ENCODE peak calls at places on chromosomes 2 and 18, in eight cellular contexts. D is B cell; B is AG09309; G is CD8-positive, alpha-beta T cell; J is kidney epithelial cell; C is GM12865; A is foreskin keratinocyte; S is WTC11. Z is an unnamed sample.

GRCh38 chr18:22348521-22349316 is 69.0 kb downstream of the CTAGE1 start:
- DNase-seq in A (peak; percentile 54), B (no peak), D (no peak), G (no peak), C (no peak), J (no peak), S (peak; percentile 64), Z (no peak)

GRCh38 chr2:135773917-135774316 is 32.3 kb downstream of the UBXN4 start:
- DNase-seq in J (no peak), S (no peak), A (peak; percentile 51), D (no peak), B (no peak), G (no peak), C (no peak), Z (no peak)

GRCh38 chr2:143796051-143796450 is 666.8 kb downstream of the ARHGAP15 start:
- DNase-seq in J (no peak), S (no peak), C (no peak), A (no peak), B (no peak), D (no peak), G (no peak), Z (no peak)

GRCh38 chr2:46858697-46859080 is 56.9 kb downstream of the MCFD2 start:
- DNase-seq in B (peak; percentile 99), J (no peak), A (no peak), D (no peak), G (no peak), C (no peak), S (no peak), Z (no peak)

GRCh38 chr2:173146590-173146989 is 70.9 kb downstream of the MAP3K20 start:
- DNase-seq in G (no peak), D (no peak), A (no peak), B (no peak), C (peak; percentile 3), J (no peak), S (no peak), Z (no peak)

GRCh38 chr2:215003001-215003400 is 135.4 kb downstream of the ABCA12 start:
- DNase-seq in D (no peak), B (no peak), J (no peak), S (peak; percentile 18), A (peak; percentile 4), G (no peak), C (peak; percentile 20), Z (no peak)

GRCh38 chr2:98091738-98092137 is 4.8 kb downstream of the VWA3B start:
- DNase-seq in G (no peak), B (no peak), C (no peak), A (no peak), J (no peak), D (no peak), S (no peak), Z (no peak)

GRCh38 chr2:188659656-188660406 is 314.3 kb upstream of the COL3A1 start:
- DNase-seq in C (no peak), G (no peak), J (no peak), A (peak; percentile 59), B (no peak), S (no peak), D (no peak), Z (no peak)

GRCh38 chr2:11839916-11840315 is 93.5 kb downstream of the LPIN1 start:
- DNase-seq in S (no peak), J (no peak), B (peak; percentile 38), A (no peak), G (no peak), C (no peak), D (no peak), Z (no peak)

GRCh38 chr2:233252227-233252626 is 754 bp downstream of the ATG16L1 start:
- DNase-seq in B (no peak), D (no peak), G (no peak), A (peak; percentile 9), S (no peak), J (no peak), C (no peak), Z (no peak)

GRCh38 chr2:227325056-227325823 is at the start of gene MFF:
- DNase-seq in A (peak; percentile 85), J (peak; percentile 67), C (peak; percentile 96), S (peak; percentile 83), B (peak; percentile 63), D (peak; percentile 95), G (peak; percentile 95), Z (peak; percentile 95)
- TF ChIP-seq CTCF in A (peak; percentile 39), J (peak; percentile 36), C (peak; percentile 22), S (no peak), B (peak; percentile 23), D (peak; percentile 43), G (no peak), Z (peak; percentile 51)

DNA sequence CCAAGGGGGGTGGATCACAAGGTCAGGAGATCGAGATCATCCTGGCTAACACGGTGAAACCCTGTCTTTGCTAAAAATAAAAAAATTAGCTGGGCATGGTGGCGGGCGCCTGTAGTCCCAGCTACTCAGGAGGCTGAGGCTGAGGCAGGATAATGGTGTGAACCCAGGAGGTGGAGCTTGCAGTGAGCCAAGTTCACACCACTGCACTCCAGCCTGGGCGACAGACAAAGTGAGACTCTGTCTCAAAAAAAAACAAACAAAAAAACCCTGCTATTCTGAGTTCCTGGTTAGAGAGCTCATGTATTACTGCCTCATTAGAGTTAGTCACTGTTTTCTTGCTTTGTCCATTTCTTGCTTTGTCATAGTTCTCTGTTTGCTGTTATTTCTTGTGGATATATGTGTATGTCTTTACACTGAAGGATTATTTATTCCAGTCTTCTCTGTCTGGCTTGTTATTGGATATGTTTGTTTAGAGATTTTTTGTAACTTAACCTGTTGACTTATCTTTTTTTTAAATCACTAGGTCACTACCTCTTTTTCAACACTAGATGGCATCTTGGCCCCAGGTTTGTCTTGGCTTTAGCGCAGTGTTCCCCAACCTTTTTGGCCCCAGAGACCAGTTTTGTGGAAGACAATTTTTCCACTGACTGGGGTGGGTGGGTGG is 17.0 kb downstream of the TTLL4 start:
- DNase-seq in B (no peak), J (no peak), C (peak; percentile 45), D (no peak), G (no peak), A (no peak), S (no peak), Z (no peak)
- TF ChIP-seq CTCF in B (peak; percentile 45), J (peak; percentile 26), C (peak; percentile 37), D (peak; percentile 30), G (no peak), A (peak; percentile 74), S (no peak), Z (peak; percentile 49)

GRCh38 chr18:7237670-7238272 is 6.9 kb downstream of the LRRC30 start:
- DNase-seq in D (no peak), A (no peak), G (no peak), C (no peak), S (no peak), J (no peak), B (no peak), Z (no peak)
- TF ChIP-seq CTCF in D (no peak), A (no peak), G (no peak), C (no peak), S (no peak), J (no peak), B (no peak), Z (no peak)

GRCh38 chr18:52869942-52870907 is 530.2 kb downstream of the DCC start:
- DNase-seq in B (no peak), D (no peak), G (no peak), A (no peak), S (peak; percentile 46), J (no peak), C (no peak), Z (no peak)
- TF ChIP-seq CTCF in B (no peak), D (no peak), G (no peak), A (no peak), S (no peak), J (no peak), C (no peak), Z (no peak)

DNA sequence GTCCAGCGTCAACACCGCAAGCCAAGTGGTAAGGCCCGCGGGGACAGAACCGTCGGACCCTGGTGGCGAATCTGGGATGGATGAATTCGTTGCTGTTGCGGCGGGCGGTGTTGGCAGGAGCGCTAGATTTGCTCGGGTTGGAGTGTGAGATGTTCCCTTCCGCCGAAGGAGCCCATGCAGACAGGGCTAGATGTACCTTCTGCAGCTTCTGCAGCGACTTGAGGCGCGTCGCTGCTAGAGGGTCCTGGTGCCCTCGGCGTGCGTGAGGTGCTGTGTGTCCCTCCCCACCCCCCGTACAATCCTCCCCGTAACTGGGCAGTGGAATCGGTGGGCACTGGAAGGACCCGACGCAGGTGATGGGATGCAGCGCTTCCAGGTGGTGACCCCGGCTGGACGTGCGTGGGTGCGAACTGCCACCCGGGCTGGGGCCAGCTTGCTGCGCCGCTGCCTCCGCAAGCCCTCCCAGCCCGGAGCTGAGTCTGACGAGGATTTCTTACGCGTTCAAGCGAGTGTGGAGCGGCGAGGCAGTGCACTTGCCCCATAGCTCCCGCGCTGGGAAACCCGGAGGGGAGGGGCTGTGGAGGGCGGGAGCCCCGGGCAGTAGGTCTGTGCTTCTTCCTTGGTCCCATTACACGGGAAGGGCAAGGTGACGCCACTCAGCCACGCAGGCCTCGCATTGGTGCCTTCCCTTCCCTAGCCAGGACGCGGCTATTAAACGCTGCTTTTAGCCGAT is 34.3 kb downstream of the CHRNA1 start:
- DNase-seq in J (no peak), G (peak; percentile 30), C (no peak), S (peak; percentile 65), D (peak; percentile 25), B (no peak), A (no peak), Z (no peak)
- TF ChIP-seq CTCF in J (no peak), G (no peak), C (no peak), S (no peak), D (no peak), B (no peak), A (no peak), Z (no peak)

GRCh38 chr18:52907942-52908341 is 567.9 kb downstream of the DCC start:
- DNase-seq in G (no peak), S (no peak), C (no peak), A (no peak), J (no peak), D (no peak), B (no peak), Z (no peak)

GRCh38 chr18:52902188-52902587 is 562.2 kb downstream of the DCC start:
- DNase-seq in J (no peak), G (no peak), A (no peak), B (no peak), D (no peak), C (no peak), S (no peak), Z (no peak)

GRCh38 chr18:52907522-52907921 is 567.5 kb downstream of the DCC start:
- DNase-seq in D (no peak), S (peak; percentile 14), A (no peak), J (no peak), G (no peak), C (no peak), B (no peak), Z (no peak)

DNA sequence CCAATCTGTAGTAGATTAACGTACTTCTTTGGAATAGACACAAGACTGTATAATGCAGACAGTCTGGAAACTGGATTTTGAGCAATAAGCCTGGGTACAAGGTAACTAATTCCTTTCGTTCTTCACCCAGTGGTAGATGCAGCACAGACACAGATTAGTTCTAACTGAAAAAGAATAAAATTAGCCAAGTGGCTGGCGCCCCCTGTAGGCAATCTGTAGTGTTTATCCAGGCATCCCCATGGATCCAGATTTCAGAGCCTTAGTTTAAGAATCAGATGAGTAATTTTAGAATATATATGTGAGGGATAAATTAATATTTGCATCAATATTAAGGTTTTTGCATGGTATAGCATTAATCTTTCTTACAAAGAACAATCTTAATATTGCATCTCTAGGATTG is 563.9 kb downstream of the DCC start:
- DNase-seq in A (peak; percentile 17), C (peak; percentile 30), D (no peak), B (no peak), J (no peak), G (no peak), S (peak; percentile 64), Z (peak; percentile 4)
- TF ChIP-seq CTCF in A (peak; percentile 52), C (peak; percentile 44), D (peak; percentile 14), B (no peak), J (peak; percentile 74), G (no peak), S (peak; percentile 73), Z (peak; percentile 58)